ENCODE peak calls at places on chromosomes 1 and 21, in seven cellular contexts. X is suprapubic skin, M is stomach, N is K562, O is prostate gland, L is H1, T is spleen. R is an unnamed sample.

GRCh38 chr1:36273024-36273423 is 33.1 kb upstream of the SH3D21 start:
- DNase-seq in X (no peak), M (no peak), N (peak; percentile 44), O (no peak), L (no peak), T (no peak), R (no peak)

GRCh38 chr21:35229290-35229689 is 180.2 kb upstream of the RUNX1 start:
- DNase-seq in X (no peak), M (no peak), N (no peak), O (no peak), L (no peak), T (no peak), R (no peak)

GRCh38 chr1:206754011-206754410 is 16.6 kb upstream of the IL19 start:
- DNase-seq in X (no peak), M (no peak), N (no peak), O (no peak), L (no peak), T (no peak), R (no peak)

GRCh38 chr1:221756830-221757551 is 15.1 kb upstream of the DUSP10 start:
- DNase-seq in X (no peak), M (no peak), N (no peak), O (no peak), L (no peak), T (no peak), R (no peak)

GRCh38 chr1:89302697-89303332 is 30.2 kb upstream of the GBP5 start:
- DNase-seq in X (no peak), M (no peak), N (no peak), O (no peak), L (no peak), T (peak; percentile 73), R (no peak)

GRCh38 chr1:196677781-196678509 is 26.1 kb downstream of the CFH start:
- DNase-seq in X (no peak), M (no peak), N (no peak), O (no peak), L (no peak), T (no peak), R (no peak)

GRCh38 chr1:170377896-170378634 is 153.9 kb upstream of the GORAB start:
- DNase-seq in X (no peak), M (no peak), N (no peak), O (no peak), L (no peak), T (no peak), R (no peak)

GRCh38 chr1:204506091-204506968 is 9.9 kb upstream of the MDM4 start:
- DNase-seq in X (peak; percentile 88), M (peak; percentile 70), N (peak; percentile 61), O (peak; percentile 63), L (peak; percentile 87), T (peak; percentile 85), R (peak; percentile 87)

GRCh38 chr1:183276386-183276785 is 90.3 kb downstream of the LAMC2 start:
- DNase-seq in X (peak; percentile 37), M (peak; percentile 10), N (no peak), O (no peak), L (no peak), T (peak; percentile 49), R (no peak)

GRCh38 chr1:232335751-232336274 is 294.1 kb downstream of the SIPA1L2 start:
- DNase-seq in X (no peak), M (no peak), N (no peak), O (no peak), L (no peak), T (no peak), R (no peak)

GRCh38 chr21:30216041-30216723 is at the start of gene CLDN8:
- DNase-seq in X (no peak), M (no peak), N (no peak), O (peak; percentile 94), L (no peak), T (no peak), R (no peak)

GRCh38 chr1:6080469-6080868 is 34.8 kb downstream of the KCNAB2 start:
- DNase-seq in X (no peak), M (no peak), N (peak; percentile 42), O (no peak), L (no peak), T (no peak), R (no peak)

GRCh38 chr1:21651214-21652042 is 17.7 kb downstream of the RAP1GAP start:
- DNase-seq in X (no peak), M (peak; percentile 63), N (peak; percentile 92), O (no peak), L (no peak), T (peak; percentile 84), R (no peak)

GRCh38 chr1:209839875-209840491 is 12.2 kb downstream of the UTP25 start:
- DNase-seq in X (no peak), M (no peak), N (peak; percentile 11), O (no peak), L (no peak), T (no peak), R (no peak)

GRCh38 chr1:41884256-41885240 is 34.2 kb downstream of the HIVEP3 start:
- DNase-seq in X (no peak), M (no peak), N (no peak), O (no peak), L (no peak), T (no peak), R (no peak)

GRCh38 chr1:46937270-46937669 is 4.0 kb downstream of the CYP4A11 start:
- DNase-seq in X (no peak), M (no peak), N (no peak), O (no peak), L (no peak), T (no peak), R (no peak)

GRCh38 chr1:29869802-29870201 is 633.5 kb downstream of the PTPRU start:
- DNase-seq in X (no peak), M (no peak), N (no peak), O (no peak), L (no peak), T (no peak), R (no peak)

GRCh38 chr21:26965567-26966359 is 1.1 kb downstream of the ADAMTS5 start:
- DNase-seq in X (peak; percentile 81), M (peak; percentile 25), N (no peak), O (no peak), L (peak; percentile 88), T (peak; percentile 66), R (peak; percentile 84)

GRCh38 chr1:60073605-60074278 is at the start of gene C1orf87:
- DNase-seq in X (no peak), M (no peak), N (peak; percentile 26), O (no peak), L (peak; percentile 87), T (peak; percentile 65), R (no peak)

GRCh38 chr21:46172863-46173528 is 11.3 kb downstream of the SPATC1L start:
- DNase-seq in X (peak; percentile 50), M (no peak), N (no peak), O (no peak), L (no peak), T (no peak), R (peak; percentile 19)

GRCh38 chr1:214404154-214404553 is 123.2 kb downstream of the SMYD2 start:
- DNase-seq in X (no peak), M (no peak), N (no peak), O (no peak), L (no peak), T (no peak), R (no peak)

DNA sequence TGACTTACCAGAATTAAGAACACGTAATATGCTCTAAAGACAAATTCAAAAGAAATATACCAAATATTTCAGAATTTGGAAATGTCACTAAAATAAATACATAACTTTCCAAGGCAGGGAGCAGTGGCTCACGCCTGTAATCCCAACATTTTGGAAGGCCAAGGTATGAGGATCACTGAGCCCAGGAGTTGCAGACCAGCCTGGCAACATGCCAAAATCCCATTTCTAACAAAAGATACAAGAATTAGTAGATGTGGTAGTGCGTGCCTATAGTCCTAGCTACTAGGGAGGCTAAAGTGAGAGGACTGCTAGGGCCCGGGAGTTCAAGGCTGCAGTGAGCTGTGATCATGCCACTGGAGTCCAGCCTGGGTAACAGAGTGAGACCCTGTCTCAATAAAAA is 11.7 kb downstream of the LUZP1 start:
- DNase-seq in X (no peak), M (no peak), N (no peak), O (no peak), L (no peak), T (no peak), R (no peak)
- TF ChIP-seq POLR2AphosphoS5 in X (no peak), M (no peak), N (no peak), O (no peak), L (no peak), T (no peak), R (no peak)

GRCh38 chr1:15326691-15327530 is 79.9 kb downstream of the FHAD1 start:
- DNase-seq in X (no peak), M (peak; percentile 41), N (no peak), O (no peak), L (no peak), T (peak; percentile 58), R (no peak)
- H3K4me3 ChIP-seq in X (no peak overlapping the region), M (no peak overlapping the region), N (no peak overlapping the region), O (no peak overlapping the region), L (no peak overlapping the region), T (no peak overlapping the region), R (no peak overlapping the region)

DNA sequence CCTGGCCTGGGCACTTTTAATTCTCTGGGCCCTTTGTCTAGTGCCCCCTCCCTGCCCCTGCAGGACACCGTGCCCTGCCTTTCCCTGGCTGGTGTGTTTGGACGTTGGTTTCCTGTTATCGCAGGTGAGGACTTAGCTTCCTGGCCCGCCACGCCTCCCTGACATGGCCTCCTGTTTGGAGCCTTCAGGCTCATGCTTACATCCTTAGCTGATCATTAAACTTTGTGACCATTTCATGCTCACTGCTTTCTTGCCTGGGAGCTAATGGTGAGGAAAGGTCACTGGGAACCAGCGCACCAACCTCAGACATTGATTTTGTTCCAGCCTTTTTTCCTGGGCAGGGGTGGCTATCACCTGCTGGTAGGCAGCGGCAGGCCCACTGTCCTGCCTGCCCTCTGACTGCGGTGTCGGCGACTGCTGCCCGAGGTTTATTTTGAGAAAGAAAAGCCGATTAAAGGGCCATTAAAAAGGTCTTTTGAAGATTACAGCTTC is 3.7 kb downstream of the PFKL start:
- DNase-seq in X (no peak), M (peak; percentile 78), N (no peak), O (no peak), L (no peak), T (no peak), R (no peak)
- TF ChIP-seq POLR2AphosphoS5 in X (no peak), M (no peak), N (no peak), O (no peak), L (no peak), T (no peak), R (no peak)

GRCh38 chr1:155001438-155001687 is 1.2 kb upstream of the ZBTB7B start:
- DNase-seq in X (no peak), M (no peak), N (no peak), O (no peak), L (no peak), T (no peak), R (no peak)

GRCh38 chr1:154998818-154999650 is 3.6 kb upstream of the ZBTB7B start:
- DNase-seq in X (peak; percentile 82), M (peak; percentile 60), N (peak; percentile 69), O (peak; percentile 44), L (peak; percentile 89), T (peak; percentile 90), R (peak; percentile 87)

GRCh38 chr1:154999651-155000474 is 2.7 kb upstream of the ZBTB7B start:
- DNase-seq in X (peak; percentile 68), M (peak; percentile 65), N (peak; percentile 78), O (peak; percentile 57), L (peak; percentile 85), T (peak; percentile 85), R (no peak)

GRCh38 chr1:155000725-155001437 is 1.7 kb upstream of the ZBTB7B start:
- DNase-seq in X (peak; percentile 96), M (peak; percentile 97), N (peak; percentile 81), O (peak; percentile 97), L (peak; percentile 97), T (peak; percentile 95), R (peak; percentile 95)

DNA sequence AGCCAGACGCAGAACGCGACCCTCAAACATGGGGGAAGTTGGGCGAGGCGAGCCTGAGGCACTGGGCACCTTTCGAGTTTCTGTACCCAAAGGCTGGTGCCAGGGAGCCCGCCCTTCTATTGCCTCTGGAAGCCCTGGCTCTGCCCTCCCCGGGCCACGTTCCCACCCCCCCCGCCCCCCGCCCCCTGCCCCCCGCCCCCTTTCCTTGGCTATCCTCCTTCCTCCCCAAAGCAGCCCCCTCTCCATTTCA is 2.2 kb upstream of the ZBTB7B start:
- DNase-seq in X (no peak), M (peak; percentile 64), N (no peak), O (peak; percentile 57), L (no peak), T (peak; percentile 85), R (no peak)
- H3K4me3 ChIP-seq in X (peak overlapping the region; percentile 97), M (peak overlapping the region; percentile 78), N (peak overlapping the region; percentile 71), O (peak overlapping the region; percentile 97), L (peak overlapping the region; percentile 61), T (peak overlapping the region; percentile 76), R (peak overlapping the region; percentile 86)

R was measured in sigmoid colon.